ENCODE peak calls at places on chromosomes 11 and 22, in six cellular contexts. C, F, G, M, K and X are unnamed samples.

GRCh38 chr11:35151241-35151640 is 12.3 kb downstream of the CD44 start:
- DNase-seq in C (no peak), F (no peak), G (no peak), M (no peak), K (no peak), X (no peak)

GRCh38 chr11:12526789-12527188 is 147.4 kb upstream of the TEAD1 start:
- DNase-seq in C (no peak), F (no peak), G (peak; percentile 67), M (no peak), K (no peak), X (no peak)

GRCh38 chr11:24900524-24900923 is 403.7 kb downstream of the LUZP2 start:
- DNase-seq in C (no peak), F (no peak), G (no peak), M (no peak), K (peak; percentile 2), X (no peak)

GRCh38 chr11:5345831-5346230 is 2.5 kb upstream of the OR51B5 start:
- DNase-seq in C (no peak), F (no peak), G (no peak), M (no peak), K (no peak), X (no peak)

GRCh38 chr11:101835465-101836063 is 79.2 kb upstream of the CEP126 start:
- DNase-seq in C (no peak), F (no peak), G (no peak), M (no peak), K (no peak), X (no peak)

GRCh38 chr11:69100454-69101099 is 51.8 kb downstream of the TPCN2 start:
- DNase-seq in C (no peak), F (no peak), G (no peak), M (no peak), K (no peak), X (no peak)

GRCh38 chr11:96744697-96745096 is 354.9 kb downstream of the JRKL start:
- DNase-seq in C (no peak), F (no peak), G (no peak), M (no peak), K (no peak), X (no peak)

GRCh38 chr11:3137486-3138177 is 27.5 kb downstream of the OSBPL5 start:
- DNase-seq in C (no peak), F (no peak), G (no peak), M (peak; percentile 13), K (no peak), X (no peak)

GRCh38 chr22:46910624-46911023 is 148.2 kb downstream of the TBC1D22A start:
- DNase-seq in C (no peak), F (no peak), G (no peak), M (no peak), K (no peak), X (no peak)

GRCh38 chr11:119355091-119355843 is 8.8 kb upstream of the MFRP start:
- DNase-seq in C (no peak), F (no peak), G (no peak), M (no peak), K (no peak), X (no peak)

GRCh38 chr22:17191163-17191562 is 28.1 kb downstream of the ADA2 start:
- DNase-seq in C (no peak), F (no peak), G (peak; percentile 60), M (no peak), K (no peak), X (no peak)

GRCh38 chr11:6693342-6694228 is 10.4 kb upstream of the MRPL17 start:
- DNase-seq in C (no peak), F (no peak), G (peak; percentile 94), M (peak; percentile 57), K (no peak), X (no peak)

GRCh38 chr22:30827646-30828045 is 133.0 kb downstream of the OSBP2 start:
- DNase-seq in C (no peak), F (no peak), G (no peak), M (no peak), K (no peak), X (no peak)

GRCh38 chr11:96125400-96125799 is 201.5 kb upstream of the MTMR2 start:
- DNase-seq in C (no peak), F (no peak), G (no peak), M (no peak), K (no peak), X (no peak)